ENCODE peak calls at places on chromosomes 12 and 14, in six cellular contexts. E, F, C, A, I and M are unnamed samples.

GRCh38 chr12:90102957-90103652 is 394.5 kb upstream of the ATP2B1 start:
- DNase-seq in E (peak; percentile 52), F (no peak), C (peak; percentile 39), A (no peak), I (no peak), M (peak; percentile 47)

GRCh38 chr12:76106631-76107030 is 22.1 kb upstream of the NAP1L1 start:
- DNase-seq in E (no peak), F (no peak), C (no peak), A (no peak), I (no peak), M (no peak)

GRCh38 chr12:164207-164606 is 49.8 kb downstream of the SLC6A12 start:
- DNase-seq in E (no peak), F (no peak), C (no peak), A (no peak), I (no peak), M (no peak)

GRCh38 chr14:31962920-31963319 is 114.2 kb upstream of the ARHGAP5 start:
- DNase-seq in E (no peak), F (no peak), C (no peak), A (no peak), I (no peak), M (no peak)

GRCh38 chr12:123963829-123964228 is 8.8 kb downstream of the CCDC92 start:
- DNase-seq in E (no peak), F (no peak), C (no peak), A (no peak), I (no peak), M (no peak)

GRCh38 chr14:99388286-99388685 is 92.4 kb downstream of the SETD3 start:
- DNase-seq in E (no peak), F (no peak), C (no peak), A (no peak), I (no peak), M (no peak)

GRCh38 chr12:106133136-106134087 is 5.3 kb downstream of the NUAK1 start:
- DNase-seq in E (no peak), F (no peak), C (peak; percentile 51), A (no peak), I (no peak), M (no peak)

GRCh38 chr12:51906452-51907082 is 737 bp upstream of the ACVRL1 start:
- DNase-seq in E (no peak), F (no peak), C (no peak), A (no peak), I (no peak), M (no peak)

GRCh38 chr12:4286771-4287317 is 13.3 kb downstream of the CCND2 start:
- DNase-seq in E (no peak), F (no peak), C (no peak), A (no peak), I (no peak), M (no peak)

GRCh38 chr12:97181571-97182265 is 274.7 kb downstream of the NEDD1 start:
- DNase-seq in E (no peak), F (no peak), C (no peak), A (no peak), I (no peak), M (no peak)

GRCh38 chr12:2462087-2462486 is 332.7 kb upstream of the FKBP4 start:
- DNase-seq in E (no peak), F (no peak), C (no peak), A (no peak), I (no peak), M (no peak)

GRCh38 chr14:106786697-106787096 is 1260.3 kb downstream of the TMEM121 start:
- DNase-seq in E (no peak), F (no peak), C (no peak), A (no peak), I (no peak), M (no peak)

GRCh38 chr14:106792543-106792942 is 1266.2 kb downstream of the TMEM121 start:
- DNase-seq in E (no peak), F (no peak), C (no peak), A (no peak), I (no peak), M (no peak)

GRCh38 chr14:106788534-106788933 is 1262.2 kb downstream of the TMEM121 start:
- DNase-seq in E (no peak), F (no peak), C (no peak), A (no peak), I (no peak), M (no peak)

GRCh38 chr14:106789318-106789717 is 1262.9 kb downstream of the TMEM121 start:
- DNase-seq in E (no peak), F (no peak), C (no peak), A (no peak), I (no peak), M (no peak)

GRCh38 chr14:106790189-106791036 is 1264.0 kb downstream of the TMEM121 start:
- DNase-seq in E (peak; percentile 76), F (no peak), C (no peak), A (peak; percentile 88), I (peak; percentile 94), M (peak; percentile 71)
- TF ChIP-seq CTCF in E (peak; percentile 75), F (peak; percentile 23), C (peak; percentile 60), A (peak; percentile 68), I (peak; percentile 82), M (peak; percentile 91)

GRCh38 chr12:133083345-133083744 is 2.6 kb downstream of the ZNF140 start:
- DNase-seq in E (no peak), F (no peak), C (no peak), A (no peak), I (no peak), M (no peak)

GRCh38 chr12:133081408-133081806 is 684 bp downstream of the ZNF140 start:
- DNase-seq in E (peak; percentile 19), F (no peak), C (no peak), A (no peak), I (peak; percentile 73), M (no peak)

GRCh38 chr12:133080619-133081407 is at the start of gene ZNF140:
- DNase-seq in E (peak; percentile 98), F (peak; percentile 90), C (peak; percentile 92), A (peak; percentile 97), I (peak; percentile 99), M (peak; percentile 87)

DNA sequence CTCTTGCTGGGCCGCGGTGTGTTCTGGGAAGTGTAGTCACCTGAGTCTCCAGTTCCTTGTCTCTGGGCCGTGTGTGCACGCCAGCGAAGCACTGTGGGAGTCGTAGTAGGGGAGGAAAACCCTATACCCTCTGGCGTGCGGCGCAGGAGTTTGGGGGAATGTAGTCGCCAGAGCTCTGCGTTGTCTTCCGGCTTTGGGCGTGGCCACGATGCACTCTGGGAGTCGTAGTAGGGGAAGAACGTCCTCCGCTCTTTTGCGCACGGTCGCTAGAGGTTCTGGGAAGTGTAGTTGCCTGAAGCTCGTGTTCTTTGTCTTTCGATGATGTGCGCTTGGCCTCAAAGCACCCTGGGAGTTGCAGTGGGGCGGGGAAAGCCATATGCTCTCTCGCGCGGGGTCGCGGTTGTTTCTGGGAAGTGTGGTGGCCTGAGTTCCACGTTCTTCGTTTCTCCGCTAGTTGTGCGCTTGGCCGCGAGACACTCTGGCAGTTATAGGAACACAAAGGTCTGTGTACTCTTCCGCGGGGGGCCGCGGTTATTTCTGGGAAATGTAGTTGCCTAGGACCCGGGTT is 588 bp upstream of the ZNF140 start:
- DNase-seq in E (peak; percentile 99), F (peak; percentile 98), C (peak; percentile 97), A (peak; percentile 99), I (peak; percentile 98), M (peak; percentile 84)
- TF ChIP-seq CTCF in E (peak; percentile 12), F (peak; percentile 17), C (no peak), A (no peak), I (no peak), M (no peak)

GRCh38 chr14:59017285-59017965 is 171.0 kb upstream of the DAAM1 start:
- DNase-seq in E (no peak), F (no peak), C (no peak), A (no peak), I (no peak), M (no peak)

GRCh38 chr14:59022144-59022543 is 166.3 kb upstream of the DAAM1 start:
- DNase-seq in E (peak; percentile 9), F (no peak), C (no peak), A (no peak), I (no peak), M (no peak)

GRCh38 chr14:59018978-59019377 is 169.5 kb upstream of the DAAM1 start:
- DNase-seq in E (peak; percentile 35), F (no peak), C (no peak), A (no peak), I (no peak), M (no peak)

GRCh38 chr14:59018460-59018859 is 170.0 kb upstream of the DAAM1 start:
- DNase-seq in E (no peak), F (no peak), C (no peak), A (no peak), I (no peak), M (no peak)

DNA sequence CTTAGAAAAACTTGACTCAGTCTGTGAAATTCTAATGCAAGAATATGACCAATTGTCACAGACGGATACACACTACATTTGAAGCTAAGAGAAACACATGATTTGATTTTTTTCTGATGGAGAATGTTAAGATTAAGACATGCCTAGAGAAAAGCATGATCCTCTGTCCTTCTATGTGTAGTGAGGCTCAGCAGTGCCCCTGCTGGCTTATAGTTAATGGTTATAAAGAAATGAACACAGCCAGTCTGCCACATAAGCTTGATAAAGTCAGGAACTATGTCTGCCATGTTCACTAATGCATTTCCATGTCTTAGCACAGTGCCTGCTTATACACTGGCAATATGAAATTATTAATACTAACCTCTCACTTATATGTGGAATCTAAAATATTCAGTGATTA is 168.1 kb upstream of the DAAM1 start:
- DNase-seq in E (peak; percentile 32), F (no peak), C (peak; percentile 41), A (no peak), I (no peak), M (no peak)
- TF ChIP-seq CTCF in E (peak; percentile 44), F (peak; percentile 60), C (peak; percentile 73), A (peak; percentile 45), I (peak; percentile 20), M (no peak)

GRCh38 chr12:63276537-63277365 is 125.8 kb upstream of the AVPR1A start:
- DNase-seq in E (peak; percentile 59), F (no peak), C (peak; percentile 4), A (no peak), I (no peak), M (peak; percentile 6)
- TF ChIP-seq CTCF in E (peak; percentile 60), F (peak; percentile 66), C (peak; percentile 77), A (peak; percentile 56), I (peak; percentile 36), M (peak; percentile 47)

GRCh38 chr12:26715232-26715631 is 117.8 kb downstream of the ITPR2 start:
- DNase-seq in E (no peak), F (no peak), C (no peak), A (no peak), I (no peak), M (no peak)

GRCh38 chr12:26721800-26722199 is 111.2 kb downstream of the ITPR2 start:
- DNase-seq in E (no peak), F (no peak), C (no peak), A (no peak), I (no peak), M (no peak)

GRCh38 chr12:26723379-26724308 is 109.3 kb downstream of the ITPR2 start:
- DNase-seq in E (no peak), F (no peak), C (peak; percentile 60), A (no peak), I (no peak), M (peak; percentile 13)

GRCh38 chr12:26724309-26724702 is 108.7 kb downstream of the ITPR2 start:
- DNase-seq in E (no peak), F (no peak), C (no peak), A (no peak), I (no peak), M (no peak)

DNA sequence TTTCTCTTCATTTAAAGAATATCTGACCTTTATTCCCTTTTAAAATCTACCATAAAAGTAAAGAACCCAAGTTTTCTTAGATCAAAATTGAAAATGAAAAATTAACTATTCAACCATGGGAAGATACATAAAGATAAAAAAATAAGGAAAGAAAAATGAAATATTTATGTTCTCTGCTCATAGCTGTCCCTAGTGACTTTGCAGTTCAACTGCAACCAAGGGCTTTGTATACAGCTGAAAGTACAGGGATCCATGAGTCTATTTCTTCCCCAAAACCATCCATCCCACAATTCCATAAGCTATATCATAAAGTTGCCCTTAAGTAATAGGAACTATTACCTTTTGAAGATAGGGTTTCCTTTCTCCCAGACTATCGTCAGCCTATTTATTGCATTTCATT is 113.1 kb downstream of the ITPR2 start:
- DNase-seq in E (no peak), F (no peak), C (no peak), A (no peak), I (no peak), M (no peak)
- TF ChIP-seq CTCF in E (no peak), F (peak; percentile 21), C (peak; percentile 43), A (no peak), I (no peak), M (peak; percentile 5)